ENCODE peak calls at places on chromosomes 7 and 10, in five cellular contexts. L is epithelial cell of esophagus; C is neural progenitor cell; P is IMR-90; D is CD4-positive, alpha-beta memory T cell. N is an unnamed sample.

GRCh38 chr7:30556854-30557644 is 37.6 kb upstream of the GARS1 start:
- DNase-seq in L (peak), C (peak), P (peak), D (no peak), N (no peak)

GRCh38 chr7:20402297-20403230 is 71.9 kb downstream of the ITGB8 start:
- DNase-seq in L (no peak), C (no peak), P (peak), D (no peak), N (no peak)

GRCh38 chr10:79604294-79604693 is 6.4 kb upstream of the SFTPA1 start:
- DNase-seq in L (no peak), C (no peak), P (no peak), D (no peak), N (no peak)

GRCh38 chr10:123559066-123559822 is 106.9 kb upstream of the GPR26 start:
- DNase-seq in L (peak), C (peak), P (peak), D (peak), N (peak)

GRCh38 chr10:12687996-12688395 is 313.5 kb downstream of the CCDC3 start:
- DNase-seq in L (peak), C (no peak), P (no peak), D (no peak), N (no peak)

GRCh38 chr10:9301148-9301547 is 1246.7 kb downstream of the GATA3 start:
- DNase-seq in L (peak), C (no peak), P (no peak), D (no peak), N (no peak)

GRCh38 chr7:16644987-16645592 is 464 bp downstream of the ANKMY2 start:
- DNase-seq in L (no peak), C (peak), P (no peak), D (no peak), N (no peak)

GRCh38 chr10:71270301-71270777 is 48.7 kb upstream of the SLC29A3 start:
- DNase-seq in L (peak), C (peak), P (peak), D (no peak), N (peak)

GRCh38 chr7:134750083-134751062 is 29.1 kb upstream of the CALD1 start:
- DNase-seq in L (peak), C (peak), P (peak), D (peak), N (peak)

GRCh38 chr7:17633099-17633498 is 307.2 kb downstream of the SNX13 start:
- DNase-seq in L (peak), C (no peak), P (peak), D (no peak), N (no peak)

GRCh38 chr10:63208981-63209380 is 75.9 kb downstream of the NRBF2 start:
- DNase-seq in L (peak), C (peak), P (peak), D (no peak), N (no peak)

GRCh38 chr7:32217841-32218467 is 147.7 kb upstream of the PDE1C start:
- DNase-seq in L (peak), C (no peak), P (no peak), D (no peak), N (no peak)

GRCh38 chr7:46853451-46853850 is 728.5 kb downstream of the TNS3 start:
- DNase-seq in L (no peak), C (no peak), P (peak), D (no peak), N (no peak)

GRCh38 chr7:51629206-51629605 is 312.6 kb upstream of the COBL start:
- DNase-seq in L (no peak), C (no peak), P (no peak), D (no peak), N (no peak)

GRCh38 chr10:56547163-56547562 is 186.1 kb upstream of the ZWINT start:
- DNase-seq in L (no peak), C (no peak), P (no peak), D (no peak), N (no peak)

GRCh38 chr7:66376264-66376945 is 171.3 kb downstream of the TPST1 start:
- DNase-seq in L (no peak), C (no peak), P (no peak), D (no peak), N (no peak)

GRCh38 chr7:92898798-92899197 is 62.4 kb upstream of the CDK6 start:
- DNase-seq in L (no peak), C (no peak), P (no peak), D (no peak), N (no peak)

GRCh38 chr10:132397036-132397541 is at the start of gene PWWP2B:
- DNase-seq in L (peak), C (peak), P (peak), D (peak), N (no peak)

GRCh38 chr10:48607356-48608278 is 2.7 kb upstream of the ARHGAP22 start:
- DNase-seq in L (no peak), C (no peak), P (peak), D (no peak), N (no peak)

GRCh38 chr7:44633254-44634186 is 27.1 kb downstream of the OGDH start:
- DNase-seq in L (peak), C (no peak), P (peak), D (peak), N (peak)

GRCh38 chr10:11604742-11605650 is 6.5 kb downstream of the USP6NL start:
- DNase-seq in L (no peak), C (no peak), P (no peak), D (no peak), N (peak)

GRCh38 chr10:18658301-18658991 is 785 bp upstream of the ARL5B start:
- DNase-seq in L (peak), C (peak), P (peak), D (peak), N (no peak)

GRCh38 chr7:36037121-36037662 is 115.9 kb upstream of the EEPD1 start:
- DNase-seq in L (peak), C (no peak), P (peak), D (peak), N (no peak)

GRCh38 chr7:151013728-151014497 is 10.4 kb downstream of the ATG9B start:
- DNase-seq in L (peak), C (peak), P (peak), D (peak), N (peak)

DNA sequence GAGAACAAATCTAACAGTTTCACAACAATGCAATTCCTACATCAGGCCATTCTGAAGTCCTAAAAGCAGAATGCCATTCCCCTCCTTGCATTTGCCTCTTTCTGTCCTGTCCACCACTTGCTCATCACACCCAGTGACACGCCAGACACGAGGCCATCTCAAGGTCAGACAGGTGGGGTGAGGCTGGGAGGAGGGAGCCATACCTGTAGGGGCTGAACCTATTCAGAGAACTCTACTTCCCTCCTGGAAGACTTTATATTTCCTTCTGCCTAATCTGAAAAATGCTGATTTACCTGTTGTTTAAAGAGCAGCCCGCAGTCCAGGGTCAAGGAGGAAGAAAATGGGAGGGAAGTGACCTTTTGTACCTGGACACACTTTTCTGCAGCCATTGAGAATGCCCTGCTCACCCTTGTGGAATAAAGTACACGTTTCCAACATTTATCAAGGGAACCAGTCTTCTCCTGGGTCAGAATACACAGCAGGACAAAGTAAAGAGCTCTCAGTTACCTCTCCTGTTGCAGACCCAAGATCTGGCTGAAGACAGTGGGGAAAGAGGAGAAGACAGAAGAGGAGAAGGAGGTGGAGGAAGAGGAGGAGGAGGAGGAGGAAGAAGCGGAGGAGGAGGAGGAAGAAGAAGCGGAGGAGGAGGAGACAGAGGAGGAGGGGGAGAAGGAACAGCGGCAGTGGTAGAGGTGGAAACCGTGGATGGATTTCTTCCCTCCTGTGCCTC is 1.1 kb upstream of the BLNK start:
- DNase-seq in L (no peak), C (no peak), P (no peak), D (no peak), N (no peak)
- H3K4me3 ChIP-seq in L (no peak), C (no peak), P (no peak), D (no peak), N (no peak)

GRCh38 chr10:62182171-62182570 is 86.5 kb downstream of the RTKN2 start:
- DNase-seq in L (no peak), C (no peak), P (no peak), D (no peak), N (no peak)
- H3K4me3 ChIP-seq in L (no peak), C (no peak), P (no peak), D (no peak), N (no peak)

DNA sequence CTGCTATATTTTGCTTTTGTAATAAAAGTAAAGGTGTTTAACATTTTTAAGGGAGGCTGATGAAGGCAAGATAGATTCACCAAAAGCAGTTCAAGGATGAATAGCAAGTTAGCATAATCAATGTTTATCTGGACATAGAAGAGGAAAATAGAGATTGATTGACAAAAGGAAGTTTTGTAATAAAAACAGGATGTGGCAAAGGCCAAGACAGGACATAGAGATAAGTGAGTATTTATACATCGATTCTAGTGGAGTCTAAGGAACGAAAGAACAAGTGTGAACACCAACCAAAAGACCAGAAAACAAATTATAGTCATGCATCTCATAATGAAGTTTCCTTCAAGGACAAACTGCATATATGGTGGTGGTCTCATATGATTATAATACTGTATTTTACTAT is 123.8 kb downstream of the CCDC71L start:
- DNase-seq in L (no peak), C (no peak), P (no peak), D (no peak), N (no peak)
- H3K4me3 ChIP-seq in L (no peak), C (no peak), P (no peak), D (no peak), N (no peak)

GRCh38 chr10:30437039-30437781 is 3.2 kb downstream of the MAP3K8 start:
- DNase-seq in L (peak), C (no peak), P (peak), D (peak), N (peak)
- H3K4me3 ChIP-seq in L (no peak), C (no peak), P (no peak), D (peak), N (peak)

GRCh38 chr10:6738464-6738824 is 158.4 kb upstream of the PRKCQ start:
- DNase-seq in L (peak), C (no peak), P (peak), D (no peak), N (no peak)
- H3K4me3 ChIP-seq in L (peak), C (no peak), P (no peak), D (no peak), N (no peak)

GRCh38 chr7:5494320-5494682 is 70.7 kb upstream of the TNRC18 start:
- DNase-seq in L (no peak), C (no peak), P (no peak), D (no peak), N (no peak)

GRCh38 chr7:5494683-5495561 is 71.3 kb upstream of the TNRC18 start:
- DNase-seq in L (peak), C (peak), P (peak), D (peak), N (peak)

GRCh38 chr7:5492249-5493020 is 68.8 kb upstream of the TNRC18 start:
- DNase-seq in L (no peak), C (no peak), P (no peak), D (no peak), N (no peak)

GRCh38 chr7:5497158-5498103 is 73.8 kb upstream of the TNRC18 start:
- DNase-seq in L (no peak), C (no peak), P (no peak), D (no peak), N (peak)

DNA sequence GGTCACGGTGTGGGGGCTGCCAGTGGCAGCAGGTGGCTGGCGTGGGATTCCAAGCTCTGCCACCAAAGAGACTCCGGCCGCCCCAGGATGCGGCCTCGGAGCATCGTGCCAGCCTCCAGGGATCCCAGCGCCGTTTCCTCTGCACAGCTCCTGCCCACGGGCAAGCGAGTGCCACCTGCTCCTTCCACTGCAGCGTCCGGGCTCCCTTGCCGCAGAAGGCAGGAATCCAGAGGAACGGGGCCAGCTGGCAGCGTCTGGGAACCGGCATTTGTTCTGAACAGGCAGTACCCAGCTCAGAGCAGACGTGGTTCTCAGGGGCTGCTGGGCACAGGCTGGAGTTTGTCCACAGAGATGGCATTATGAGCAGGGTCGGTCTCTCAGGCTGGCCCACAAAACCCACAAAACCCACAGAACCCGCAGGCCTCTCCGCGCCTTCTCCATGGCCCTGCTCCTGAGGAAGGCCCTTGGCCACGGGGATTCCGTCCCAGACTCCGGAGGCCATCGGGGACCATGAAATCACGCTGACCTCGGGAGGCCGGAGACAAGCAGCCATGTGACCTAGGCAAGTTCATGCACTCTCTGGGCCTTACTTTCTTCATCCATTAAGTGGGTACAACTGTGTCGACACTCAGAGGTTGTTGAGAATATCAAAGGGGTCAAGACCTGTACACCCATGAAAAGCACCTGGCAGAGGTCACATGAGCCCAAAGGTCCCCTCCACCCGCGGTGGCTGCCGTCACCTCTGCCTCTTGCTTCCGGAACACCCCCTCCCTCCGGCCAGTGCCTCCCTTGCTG is 72.1 kb upstream of the TNRC18 start:
- DNase-seq in L (peak), C (no peak), P (no peak), D (no peak), N (no peak)
- H3K4me3 ChIP-seq in L (no peak), C (no peak), P (no peak), D (no peak), N (no peak)

DNA sequence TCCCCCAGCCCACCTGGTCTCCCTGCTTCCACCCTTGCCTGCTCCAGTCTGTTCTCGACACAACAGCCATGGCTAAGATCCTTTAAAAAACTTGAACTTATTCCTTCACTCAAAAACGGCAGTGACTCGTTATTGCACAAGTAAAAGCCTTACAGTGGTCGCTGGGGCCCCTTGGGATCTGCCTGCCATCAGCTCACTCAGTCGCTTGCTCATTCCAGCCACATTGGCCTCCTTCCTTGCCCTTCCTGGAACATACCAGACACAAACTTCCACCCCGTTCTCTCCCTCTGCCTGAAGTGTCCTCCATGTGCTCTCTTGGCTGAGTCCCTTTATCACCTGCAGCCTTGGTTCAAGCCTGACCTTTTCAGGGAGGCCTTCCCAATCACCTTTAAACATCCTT is 4.7 kb downstream of the CCNY start:
- DNase-seq in L (no peak), C (no peak), P (peak), D (no peak), N (no peak)
- H3K4me3 ChIP-seq in L (no peak), C (no peak), P (no peak), D (no peak), N (no peak)

GRCh38 chr7:142461437-142461836 is 203.6 kb upstream of the PRSS58 start:
- DNase-seq in L (peak), C (no peak), P (peak), D (no peak), N (no peak)
- H3K4me3 ChIP-seq in L (no peak), C (no peak), P (no peak), D (no peak), N (no peak)

GRCh38 chr7:2757904-2758672 is 70.1 kb downstream of the AMZ1 start:
- DNase-seq in L (peak), C (no peak), P (peak), D (peak), N (no peak)
- H3K4me3 ChIP-seq in L (peak), C (no peak), P (peak), D (no peak), N (no peak)